ENCODE peak calls at places on chromosome 18, in four cellular contexts. One of them, this sample, is unnamed.
A peak's percentile ranks its signal among the peaks of the same experiment; 100 is the strongest.

GRCh38 chr18:13568443-13569392 is 157.6 kb downstream of the FAM210A start:
- DNase-seq in K562: no peak
- DNase-seq in HepG2: peak; percentile 17
- DNase-seq in GM12878: peak; percentile 74
- DNase-seq in this sample: no peak

GRCh38 chr18:5431836-5432575 is 111.8 kb downstream of the EPB41L3 start:
- DNase-seq in GM12878: no peak
- DNase-seq in HepG2: no peak
- DNase-seq in K562: no peak
- DNase-seq in this sample: no peak

GRCh38 chr18:57058734-57059133 is 88.2 kb upstream of the BOD1L2 start:
- DNase-seq in HepG2: no peak
- DNase-seq in GM12878: no peak
- DNase-seq in K562: no peak
- DNase-seq in this sample: no peak

GRCh38 chr18:8367217-8367988 is 241.8 kb upstream of the RAB12 start:
- DNase-seq in GM12878: no peak
- DNase-seq in K562: peak; percentile 41
- DNase-seq in HepG2: no peak
- DNase-seq in this sample: peak; percentile 7

GRCh38 chr18:45686892-45687611 is 36.9 kb upstream of the SLC14A1 start:
- DNase-seq in GM12878: no peak
- DNase-seq in HepG2: no peak
- DNase-seq in K562: peak; percentile 61
- DNase-seq in this sample: no peak

GRCh38 chr18:57997820-57998219 is 46.2 kb upstream of the NEDD4L start:
- DNase-seq in K562: no peak
- DNase-seq in HepG2: no peak
- DNase-seq in GM12878: no peak
- DNase-seq in this sample: no peak

GRCh38 chr18:24187049-24187448 is 48.2 kb downstream of the CABYR start:
- DNase-seq in HepG2: no peak
- DNase-seq in K562: no peak
- DNase-seq in GM12878: no peak
- DNase-seq in this sample: no peak

GRCh38 chr18:63301458-63301857 is 18.1 kb downstream of the BCL2 start:
- DNase-seq in K562: no peak
- DNase-seq in GM12878: no peak
- DNase-seq in HepG2: no peak
- DNase-seq in this sample: no peak

GRCh38 chr18:23723121-23723520 is 33.9 kb downstream of the LAMA3 start:
- DNase-seq in GM12878: no peak
- DNase-seq in HepG2: no peak
- DNase-seq in K562: no peak
- DNase-seq in this sample: no peak

GRCh38 chr18:10270160-10270571 is 184.3 kb upstream of the APCDD1 start:
- DNase-seq in GM12878: no peak
- DNase-seq in HepG2: peak; percentile 16
- DNase-seq in K562: no peak
- DNase-seq in this sample: no peak

GRCh38 chr18:68083131-68083530 is 566.6 kb upstream of the DSEL start:
- DNase-seq in HepG2: no peak
- DNase-seq in K562: no peak
- DNase-seq in GM12878: no peak
- DNase-seq in this sample: no peak

GRCh38 chr18:55546873-55547704 is 40.9 kb downstream of the TCF4 start:
- DNase-seq in GM12878: no peak
- DNase-seq in HepG2: no peak
- DNase-seq in K562: peak; percentile 12
- DNase-seq in this sample: no peak

GRCh38 chr18:8454136-8454535 is 155.1 kb upstream of the RAB12 start:
- DNase-seq in GM12878: no peak
- DNase-seq in HepG2: no peak
- DNase-seq in K562: no peak
- DNase-seq in this sample: no peak

GRCh38 chr18:56641714-56642331 is 3.4 kb upstream of the TXNL1 start:
- DNase-seq in K562: no peak
- DNase-seq in GM12878: no peak
- DNase-seq in HepG2: peak; percentile 71
- DNase-seq in this sample: no peak

GRCh38 chr18:48847807-48848486 is 102.8 kb downstream of the SMAD7 start:
- DNase-seq in K562: no peak
- DNase-seq in GM12878: no peak
- DNase-seq in HepG2: no peak
- DNase-seq in this sample: no peak
- TF ChIP-seq POLR2A in K562: no peak
- TF ChIP-seq POLR2A in GM12878: no peak
- TF ChIP-seq POLR2A in HepG2: no peak
- TF ChIP-seq POLR2A in this sample: no peak

DNA sequence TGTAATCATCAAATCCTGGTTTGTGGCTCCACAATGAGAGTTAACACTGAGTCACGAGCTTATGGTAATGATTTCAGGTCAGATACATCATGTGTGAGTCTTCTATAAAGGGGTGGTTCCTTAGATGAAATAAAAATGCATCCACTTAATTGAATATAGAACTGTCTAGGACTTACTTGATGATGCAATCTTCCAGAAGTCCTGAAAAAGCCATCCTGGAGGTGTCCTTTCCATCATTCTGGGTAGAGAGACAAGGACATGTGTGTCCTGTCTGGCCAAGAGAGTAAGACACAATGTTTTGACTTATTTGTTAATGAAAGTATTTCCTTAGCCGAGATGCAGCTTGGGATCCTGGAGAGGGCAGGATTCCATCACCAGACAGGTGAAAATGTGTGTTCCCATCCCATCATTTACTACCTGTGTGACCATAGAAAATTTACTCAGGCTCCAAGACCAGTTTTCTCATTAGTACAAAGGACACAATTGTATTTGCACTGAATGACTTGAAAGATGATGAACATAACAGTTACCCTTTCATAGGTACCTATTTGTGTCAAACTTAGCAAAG is 1539.7 kb upstream of the PIK3C3 start:
- DNase-seq in HepG2: no peak
- DNase-seq in GM12878: no peak
- DNase-seq in K562: no peak
- DNase-seq in this sample: no peak
- TF ChIP-seq CTCF in HepG2: no peak
- TF ChIP-seq CTCF in GM12878: no peak
- TF ChIP-seq CTCF in K562: no peak
- TF ChIP-seq CTCF in this sample: no peak

GRCh38 chr18:65659312-65659711 is 91.5 kb upstream of the CDH7 start:
- DNase-seq in K562: no peak
- DNase-seq in GM12878: no peak
- DNase-seq in HepG2: no peak
- DNase-seq in this sample: no peak

DNA sequence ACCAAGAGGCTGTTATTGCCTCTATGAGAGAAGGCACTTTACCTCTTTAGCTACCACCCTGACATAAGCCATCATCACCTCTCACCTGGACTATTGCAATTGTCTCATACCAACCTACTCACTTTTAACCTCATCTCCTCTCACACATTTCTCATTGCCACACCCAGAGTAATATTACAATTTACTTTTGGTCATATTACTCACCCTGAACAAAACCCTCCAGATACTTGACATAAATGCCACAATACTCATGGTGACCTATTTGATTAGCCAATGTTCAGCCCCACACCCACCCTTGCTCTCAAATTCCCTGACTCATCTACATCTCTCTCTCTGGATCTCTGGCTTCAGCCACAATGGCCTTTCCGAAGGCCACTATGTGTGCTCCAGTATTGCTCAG is 90.9 kb upstream of the CDH7 start:
- DNase-seq in K562: no peak
- DNase-seq in HepG2: no peak
- DNase-seq in GM12878: no peak
- DNase-seq in this sample: no peak
- TF ChIP-seq ZBTB33 in K562: no peak
- TF ChIP-seq ZBTB33 in HepG2: no peak
- TF ChIP-seq ZBTB33 in GM12878: no peak
- TF ChIP-seq ZBTB33 in this sample: no peak

DNA sequence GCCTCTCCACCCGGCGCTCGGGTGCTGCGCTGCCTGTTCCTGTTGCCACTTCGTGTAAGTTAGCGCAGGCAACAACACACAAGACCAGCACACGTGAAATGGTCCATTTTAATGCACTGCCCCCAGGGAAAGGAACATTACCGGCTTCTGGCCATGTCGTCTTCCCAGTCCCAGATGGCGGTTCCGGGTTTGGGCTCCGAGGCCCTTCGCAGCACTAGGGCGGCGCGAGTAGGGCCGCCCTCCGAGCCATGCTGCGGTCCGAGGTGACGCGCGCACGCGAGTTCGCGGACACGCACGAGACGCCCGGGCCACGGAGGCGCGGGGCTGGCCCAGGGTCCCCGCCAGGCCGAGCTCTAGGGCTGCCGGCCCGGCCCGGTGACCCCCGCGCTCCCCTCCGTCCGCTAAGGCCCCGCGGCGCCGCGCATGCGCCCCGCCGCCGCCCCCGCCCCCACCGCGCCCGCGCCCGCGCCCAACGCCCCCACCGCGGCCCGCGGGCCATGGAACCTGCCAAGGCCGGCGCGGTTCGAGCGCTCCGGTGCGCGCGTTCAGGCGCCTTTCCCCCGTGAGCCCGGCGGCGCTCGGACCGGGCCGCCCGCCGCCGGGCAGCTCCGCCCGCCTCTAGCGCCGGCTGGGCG is 365 bp upstream of the ZNF236 start:
- DNase-seq in HepG2: no peak
- DNase-seq in GM12878: no peak
- DNase-seq in K562: peak; percentile 48
- DNase-seq in this sample: no peak
- TF ChIP-seq POLR2A in HepG2: peak; percentile 47
- TF ChIP-seq POLR2A in GM12878: peak; percentile 86
- TF ChIP-seq POLR2A in K562: no peak
- TF ChIP-seq POLR2A in this sample: peak; percentile 37

GRCh38 chr18:34723143-34723542 is 13.0 kb downstream of the DTNA start:
- DNase-seq in GM12878: no peak
- DNase-seq in HepG2: peak; percentile 14
- DNase-seq in K562: no peak
- DNase-seq in this sample: no peak
- TF ChIP-seq CTCF in GM12878: no peak
- TF ChIP-seq CTCF in HepG2: no peak
- TF ChIP-seq CTCF in K562: no peak
- TF ChIP-seq CTCF in this sample: no peak

GRCh38 chr18:79093986-79094385 is 24.8 kb downstream of the ATP9B start:
- DNase-seq in GM12878: no peak
- DNase-seq in K562: no peak
- DNase-seq in HepG2: no peak
- DNase-seq in this sample: no peak
- TF ChIP-seq ZBTB33 in GM12878: no peak
- TF ChIP-seq ZBTB33 in K562: no peak
- TF ChIP-seq ZBTB33 in HepG2: no peak
- TF ChIP-seq ZBTB33 in this sample: no peak

GRCh38 chr18:59140287-59140885 is 702 bp downstream of the SEC11C start:
- DNase-seq in HepG2: peak; percentile 32
- DNase-seq in K562: peak; percentile 17
- DNase-seq in GM12878: no peak
- DNase-seq in this sample: no peak

GRCh38 chr18:59141294-59142068 is 1.8 kb downstream of the SEC11C start:
- DNase-seq in HepG2: peak; percentile 97
- DNase-seq in GM12878: no peak
- DNase-seq in K562: no peak
- DNase-seq in this sample: no peak

GRCh38 chr18:59142274-59142673 is 2.6 kb downstream of the SEC11C start:
- DNase-seq in K562: no peak
- DNase-seq in HepG2: no peak
- DNase-seq in GM12878: peak; percentile 44
- DNase-seq in this sample: no peak

GRCh38 chr18:59139291-59139614 is 431 bp upstream of the SEC11C start:
- DNase-seq in GM12878: no peak
- DNase-seq in K562: peak; percentile 85
- DNase-seq in HepG2: peak; percentile 83
- DNase-seq in this sample: peak; percentile 81

DNA sequence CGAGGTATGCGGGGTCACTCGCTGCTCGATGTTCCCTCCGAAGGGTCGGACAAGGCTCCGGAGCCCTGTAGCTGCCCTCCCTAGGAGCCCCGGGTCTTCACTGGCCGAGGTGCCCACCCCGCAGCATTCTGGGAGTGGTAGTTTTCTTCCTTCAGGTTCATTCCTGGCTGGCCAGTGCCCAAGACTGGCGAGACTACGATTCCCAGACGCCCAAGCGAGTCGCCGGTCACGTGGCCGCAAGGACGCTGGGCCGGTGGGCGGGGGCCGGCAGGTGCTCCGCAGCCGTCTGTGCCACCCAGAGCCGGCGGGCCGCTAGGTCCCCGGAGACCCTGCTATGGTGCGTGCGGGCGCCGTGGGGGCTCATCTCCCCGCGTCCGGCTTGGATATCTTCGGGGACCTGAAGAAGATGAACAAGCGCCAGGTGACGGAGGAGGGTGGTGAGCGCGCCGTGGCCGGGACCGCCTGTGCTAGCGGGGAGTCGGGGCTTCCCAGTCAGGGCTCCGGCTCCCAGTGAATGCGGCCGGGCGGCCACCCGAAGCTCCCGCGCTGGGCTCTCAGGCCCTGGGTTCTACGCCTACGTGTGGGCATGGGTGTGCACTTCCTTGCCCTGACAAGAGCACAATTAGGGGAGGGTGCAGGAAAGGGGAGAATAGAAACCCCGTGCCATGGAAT is at the start of gene SEC11C:
- DNase-seq in K562: peak; percentile 93
- DNase-seq in HepG2: peak; percentile 95
- DNase-seq in GM12878: peak; percentile 93
- DNase-seq in this sample: peak; percentile 95
- TF ChIP-seq POLR2A in K562: peak; percentile 57
- TF ChIP-seq POLR2A in HepG2: peak; percentile 51
- TF ChIP-seq POLR2A in GM12878: peak; percentile 93
- TF ChIP-seq POLR2A in this sample: peak; percentile 54

DNA sequence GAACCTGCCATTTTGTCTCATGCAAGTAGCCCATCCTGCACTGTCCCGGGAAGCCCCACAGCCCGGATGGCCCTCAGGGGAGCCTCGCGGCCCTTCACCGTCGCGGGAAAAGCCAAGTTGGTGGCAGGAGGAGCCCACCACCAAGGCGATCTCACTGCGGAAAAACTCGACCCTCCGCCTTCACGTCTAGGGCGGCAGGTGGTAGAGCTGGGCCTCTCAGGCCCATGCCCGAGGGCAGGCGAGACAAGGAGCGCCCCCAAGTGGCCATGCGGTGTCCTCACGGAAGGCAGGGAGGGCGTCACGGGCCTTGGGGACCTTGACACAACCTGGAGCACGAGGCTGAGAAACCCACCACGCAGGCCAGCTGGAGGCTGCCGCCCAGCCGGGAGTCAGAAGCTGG is 34.8 kb upstream of the SKA1 start:
- DNase-seq in GM12878: no peak
- DNase-seq in K562: no peak
- DNase-seq in HepG2: no peak
- DNase-seq in this sample: no peak
- TF ChIP-seq CTCF in GM12878: no peak
- TF ChIP-seq CTCF in K562: peak; percentile 18
- TF ChIP-seq CTCF in HepG2: peak; percentile 41
- TF ChIP-seq CTCF in this sample: no peak

GRCh38 chr18:12121175-12122095 is 27.8 kb downstream of the ANKRD62 start:
- DNase-seq in K562: peak; percentile 67
- DNase-seq in GM12878: no peak
- DNase-seq in HepG2: peak; percentile 16
- DNase-seq in this sample: peak; percentile 7
- TF ChIP-seq ZBTB33 in K562: no peak
- TF ChIP-seq ZBTB33 in GM12878: no peak
- TF ChIP-seq ZBTB33 in HepG2: no peak
- TF ChIP-seq ZBTB33 in this sample: no peak

This sample was measured in HCT116.